ENCODE peak calls at places on chromosomes 6 and 20, in six cellular contexts. I, V, E, O, W and N are unnamed samples.

GRCh38 chr6:106237286-106237685 is 88.3 kb downstream of the ATG5 start:
- DNase-seq in I (no peak), V (no peak), E (no peak), O (no peak), W (no peak), N (no peak)

GRCh38 chr6:50143011-50143719 is 93.4 kb upstream of the DEFB112 start:
- DNase-seq in I (no peak), V (no peak), E (no peak), O (no peak), W (no peak), N (no peak)

GRCh38 chr6:88124925-88125557 is 41.1 kb downstream of the CNR1 start:
- DNase-seq in I (no peak), V (no peak), E (no peak), O (no peak), W (no peak), N (peak; percentile 2)

GRCh38 chr6:106510090-106510970 is 119.0 kb downstream of the RTN4IP1 start:
- DNase-seq in I (peak; percentile 31), V (peak; percentile 88), E (peak; percentile 68), O (peak; percentile 57), W (no peak), N (peak; percentile 87)

GRCh38 chr6:45000833-45001232 is 327.3 kb upstream of the RUNX2 start:
- DNase-seq in I (no peak), V (no peak), E (no peak), O (no peak), W (no peak), N (no peak)

GRCh38 chr6:147699637-147700036 is 191.1 kb downstream of the SAMD5 start:
- DNase-seq in I (no peak), V (no peak), E (no peak), O (peak; percentile 68), W (no peak), N (peak; percentile 78)

GRCh38 chr20:7585126-7585679 is 355.1 kb downstream of the HAO1 start:
- DNase-seq in I (no peak), V (no peak), E (no peak), O (no peak), W (no peak), N (peak; percentile 31)

GRCh38 chr20:19901226-19901625 is 115.9 kb upstream of the NAA20 start:
- DNase-seq in I (no peak), V (no peak), E (no peak), O (peak; percentile 49), W (no peak), N (peak; percentile 20)

GRCh38 chr6:14286144-14286543 is 168.6 kb downstream of the CD83 start:
- DNase-seq in I (no peak), V (no peak), E (no peak), O (no peak), W (no peak), N (peak; percentile 79)

GRCh38 chr6:134787261-134787871 is 162.5 kb downstream of the ALDH8A1 start:
- DNase-seq in I (no peak), V (no peak), E (no peak), O (peak; percentile 20), W (no peak), N (peak; percentile 73)

GRCh38 chr6:10048370-10049297 is 366.2 kb downstream of the TFAP2A start:
- DNase-seq in I (no peak), V (no peak), E (no peak), O (no peak), W (no peak), N (no peak)

GRCh38 chr6:70669133-70669532 is 1.4 kb downstream of the SMAP1 start:
- DNase-seq in I (no peak), V (no peak), E (no peak), O (peak; percentile 6), W (no peak), N (peak; percentile 39)

GRCh38 chr6:109595998-109596397 is 95.0 kb downstream of the AK9 start:
- DNase-seq in I (no peak), V (peak; percentile 46), E (peak; percentile 23), O (peak; percentile 45), W (no peak), N (peak; percentile 12)

GRCh38 chr6:12845224-12846004 is 128.8 kb downstream of the PHACTR1 start:
- DNase-seq in I (no peak), V (no peak), E (peak; percentile 37), O (no peak), W (no peak), N (no peak)

GRCh38 chr20:33518071-33518470 is 28.2 kb downstream of the CBFA2T2 start:
- DNase-seq in I (no peak), V (no peak), E (no peak), O (peak; percentile 81), W (no peak), N (peak; percentile 73)

GRCh38 chr6:33983109-33983475 is 162.8 kb downstream of the GRM4 start:
- DNase-seq in I (no peak), V (no peak), E (peak; percentile 36), O (peak; percentile 6), W (no peak), N (no peak)

GRCh38 chr6:21556968-21557721 is 36.4 kb upstream of the SOX4 start:
- DNase-seq in I (no peak), V (no peak), E (no peak), O (no peak), W (no peak), N (no peak)

GRCh38 chr6:43758617-43759050 is 11.4 kb upstream of the VEGFA start:
- DNase-seq in I (peak; percentile 36), V (peak; percentile 38), E (peak; percentile 67), O (no peak), W (no peak), N (no peak)

GRCh38 chr6:85389180-85389797 is 60.6 kb upstream of the NT5E start:
- DNase-seq in I (no peak), V (no peak), E (no peak), O (no peak), W (no peak), N (no peak)

GRCh38 chr6:80425089-80425823 is 318.8 kb downstream of the BCKDHB start:
- DNase-seq in I (no peak), V (no peak), E (no peak), O (peak; percentile 86), W (no peak), N (peak; percentile 59)

GRCh38 chr6:111013144-111013905 is 31.5 kb downstream of the RPF2 start:
- DNase-seq in I (no peak), V (no peak), E (no peak), O (no peak), W (no peak), N (no peak)

GRCh38 chr6:141403827-141404226 is 728.9 kb upstream of the GJE1 start:
- DNase-seq in I (no peak), V (no peak), E (no peak), O (no peak), W (no peak), N (peak; percentile 7)

GRCh38 chr6:166707045-166707444 is 80.0 kb upstream of the RPS6KA2 start:
- DNase-seq in I (peak; percentile 30), V (peak; percentile 7), E (peak; percentile 45), O (peak; percentile 24), W (no peak), N (no peak)

GRCh38 chr20:9287826-9288225 is 218.9 kb downstream of the PLCB4 start:
- DNase-seq in I (no peak), V (no peak), E (no peak), O (no peak), W (no peak), N (no peak)

GRCh38 chr20:9147553-9148024 is 78.7 kb downstream of the PLCB4 start:
- DNase-seq in I (no peak), V (no peak), E (no peak), O (peak; percentile 69), W (no peak), N (peak; percentile 9)

GRCh38 chr6:66429220-66429619 is 722.2 kb upstream of the EYS start:
- DNase-seq in I (no peak), V (no peak), E (peak; percentile 16), O (no peak), W (no peak), N (no peak)

GRCh38 chr6:52087498-52087999 is at the start of gene PKHD1:
- DNase-seq in I (no peak), V (no peak), E (peak; percentile 24), O (no peak), W (no peak), N (peak; percentile 43)

DNA sequence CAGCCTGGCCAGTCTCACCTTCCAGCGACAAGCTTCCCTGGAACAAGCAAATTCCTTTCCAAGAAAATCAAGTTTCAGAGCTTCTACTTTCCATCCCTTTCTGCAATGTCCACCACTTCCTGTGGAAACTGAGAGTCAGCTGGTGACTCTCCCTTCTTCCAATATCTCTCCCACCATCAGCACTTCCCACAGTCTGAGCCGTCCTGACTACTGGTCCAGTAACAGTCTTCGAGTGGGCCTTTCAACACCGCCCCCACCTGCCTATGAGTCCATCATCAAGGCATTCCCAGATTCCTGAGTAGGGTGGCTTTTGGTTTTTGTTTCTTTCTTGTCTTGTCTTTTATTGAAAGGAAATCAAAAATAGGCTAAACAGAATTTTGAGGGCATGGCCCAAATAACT is 24.3 kb downstream of the MYCT1 start:
- DNase-seq in I (no peak), V (no peak), E (no peak), O (no peak), W (no peak), N (no peak)
- H2AFZ ChIP-seq in I (no peak overlapping the region), V (no peak overlapping the region), E (no peak overlapping the region), O (no peak overlapping the region), W (no peak overlapping the region), N (no peak overlapping the region)

DNA sequence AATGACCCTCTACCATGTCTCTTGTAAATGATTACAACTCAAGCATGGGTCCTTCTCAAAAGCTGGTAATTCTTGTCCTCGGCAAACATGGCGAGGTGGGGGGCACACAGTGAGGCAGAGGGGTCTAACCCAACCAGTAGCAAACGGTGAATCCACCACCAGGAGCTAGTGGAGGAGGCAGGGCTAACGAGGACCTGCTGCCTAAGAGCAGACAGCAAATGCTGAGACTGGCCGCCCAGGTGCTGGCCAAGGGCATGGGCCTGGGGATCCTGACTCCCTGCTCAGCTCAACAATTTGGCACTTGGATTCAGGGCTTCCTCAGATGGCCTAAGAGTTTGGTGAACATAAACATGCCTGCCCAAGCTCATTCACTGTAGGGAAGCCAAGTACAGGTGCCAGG is 18.4 kb downstream of the PCIF1 start:
- DNase-seq in I (no peak), V (no peak), E (no peak), O (no peak), W (no peak), N (no peak)
- H3K36me3 ChIP-seq in I (peaks cover 76% of the 10 kb centered on the region), V (peaks cover 73% of the 10 kb centered on the region), E (peaks cover 62% of the 10 kb centered on the region), O (peaks cover 77% of the 10 kb centered on the region), W (peaks cover 8% of the 10 kb centered on the region), N (peaks cover 18% of the 10 kb centered on the region)

GRCh38 chr20:21437248-21437647 is 39.9 kb upstream of the NKX2-4 start:
- DNase-seq in I (no peak), V (no peak), E (no peak), O (no peak), W (no peak), N (no peak)
- H3K9ac ChIP-seq in I (no peak overlapping the region), V (no peak overlapping the region), E (no peak overlapping the region), O (no peak overlapping the region), W (no peak overlapping the region), N (no peak overlapping the region)

DNA sequence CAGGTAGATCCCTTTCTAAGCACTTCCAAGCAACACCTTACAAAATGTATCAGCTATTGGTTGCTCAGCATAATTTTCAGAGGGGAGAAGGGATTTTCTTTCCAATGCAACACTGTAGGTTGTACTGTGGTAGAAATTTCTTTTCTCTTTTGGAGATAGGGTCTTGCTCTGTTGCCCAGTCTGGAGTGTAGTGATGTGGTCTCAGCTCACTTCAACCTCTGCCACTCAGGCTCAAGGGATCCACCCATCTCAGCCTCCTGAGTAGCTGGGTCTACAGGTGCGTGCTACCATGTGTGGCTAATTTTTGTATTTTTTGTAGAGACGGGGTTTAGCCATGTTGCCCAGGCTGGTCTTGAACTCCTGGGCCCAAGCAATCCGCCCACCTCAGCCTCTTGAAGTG is 16.3 kb downstream of the RAD21L1 start:
- DNase-seq in I (no peak), V (no peak), E (no peak), O (no peak), W (no peak), N (no peak)
- H2AFZ ChIP-seq in I (no peak overlapping the region), V (no peak overlapping the region), E (no peak overlapping the region), O (no peak overlapping the region), W (no peak overlapping the region), N (no peak overlapping the region)

GRCh38 chr6:97470322-97470721 is 187.3 kb upstream of the MMS22L start:
- DNase-seq in I (no peak), V (no peak), E (peak; percentile 2), O (no peak), W (no peak), N (no peak)
- H3K36me3 ChIP-seq in I (no peaks in the 10 kb centered on the region), V (no peaks in the 10 kb centered on the region), E (no peaks in the 10 kb centered on the region), O (no peaks in the 10 kb centered on the region), W (no peaks in the 10 kb centered on the region), N (no peaks in the 10 kb centered on the region)